ENCODE peak calls at places on chromosomes 6 and 20, in four cellular contexts. V, G, M and Y are unnamed samples.

GRCh38 chr6:3509326-3509725 is 52.5 kb upstream of the SLC22A23 start:
- DNase-seq in V (no peak), M (no peak), G (no peak), Y (no peak)

GRCh38 chr6:91412532-91412931 is 825.7 kb upstream of the MAP3K7 start:
- DNase-seq in G (no peak), M (no peak), V (no peak), Y (no peak)

GRCh38 chr6:137949686-137950390 is 82.8 kb downstream of the TNFAIP3 start:
- DNase-seq in V (no peak), G (no peak), M (no peak), Y (no peak)

GRCh38 chr6:83285917-83286316 is 92.8 kb downstream of the RWDD2A start:
- DNase-seq in M (no peak), G (no peak), V (no peak), Y (no peak)

GRCh38 chr6:148509789-148510581 is 167.3 kb downstream of the SASH1 start:
- DNase-seq in G (no peak), V (peak; percentile 40), M (peak; percentile 95), Y (peak; percentile 9)

GRCh38 chr20:12566596-12566995 is 442.2 kb upstream of the SPTLC3 start:
- DNase-seq in G (no peak), M (no peak), V (no peak), Y (no peak)

GRCh38 chr6:150236544-150236943 is 93.7 kb downstream of the PPP1R14C start:
- DNase-seq in M (no peak), G (no peak), V (no peak), Y (no peak)

GRCh38 chr20:31720486-31721407 is 1.9 kb downstream of the BCL2L1 start:
- DNase-seq in G (no peak), M (no peak), V (peak; percentile 55), Y (no peak)

GRCh38 chr6:16331328-16332174 is 93.2 kb downstream of the GMPR start:
- DNase-seq in V (peak; percentile 79), M (no peak), G (peak; percentile 76), Y (no peak)

GRCh38 chr6:105669232-105669631 is 266.4 kb upstream of the PREP start:
- DNase-seq in M (no peak), V (no peak), G (no peak), Y (no peak)

GRCh38 chr20:46118481-46119020 is 437 bp downstream of the CD40 start:
- DNase-seq in G (peak; percentile 50), V (no peak), M (no peak), Y (no peak)

GRCh38 chr20:58708246-58708931 is 15.8 kb downstream of the NPEPL1 start:
- DNase-seq in V (no peak), G (peak; percentile 42), M (no peak), Y (no peak)

GRCh38 chr20:36951977-36952738 is 650 bp upstream of the SAMHD1 start:
- DNase-seq in V (no peak), G (no peak), M (no peak), Y (no peak)

GRCh38 chr6:33672808-33673207 is 38.7 kb downstream of the UQCC2 start:
- DNase-seq in G (no peak), V (no peak), M (peak; percentile 78), Y (peak; percentile 61)

GRCh38 chr6:63434936-63435335 is 115.2 kb upstream of the LGSN start:
- DNase-seq in V (no peak), G (no peak), M (no peak), Y (no peak)

GRCh38 chr20:58880994-58881752 is 28.7 kb downstream of the GNAS start:
- DNase-seq in M (no peak), G (no peak), V (no peak), Y (no peak)

GRCh38 chr6:10451828-10452509 is 37.1 kb upstream of the TFAP2A start:
- DNase-seq in M (peak; percentile 34), V (no peak), G (no peak), Y (peak; percentile 93)

DNA sequence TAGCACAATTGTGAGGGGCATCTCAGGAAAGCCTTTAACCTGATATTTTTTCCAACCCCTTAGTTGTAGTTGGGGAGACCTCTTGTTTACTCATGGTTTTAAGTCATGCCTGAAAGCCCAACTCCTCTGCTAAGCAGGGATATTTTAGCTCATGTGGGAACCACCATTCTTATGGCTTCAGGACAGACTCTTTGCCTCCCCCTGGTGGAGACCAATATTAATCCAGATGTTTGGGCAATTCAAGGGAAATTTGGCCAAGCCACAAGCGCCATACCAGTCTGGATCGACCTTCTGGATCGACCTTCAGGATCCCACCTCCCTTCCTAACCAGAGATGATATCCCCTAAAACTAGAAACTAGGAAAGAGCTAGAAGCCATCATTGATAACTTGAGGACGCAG is 211.2 kb downstream of the C6orf118 start:
- DNase-seq in G (no peak), M (no peak), V (no peak), Y (no peak)
- TF ChIP-seq CTCF in G (no peak), M (no peak), V (no peak), Y (peak; percentile 40)

GRCh38 chr6:141607956-141608355 is 524.8 kb upstream of the GJE1 start:
- DNase-seq in M (no peak), V (no peak), G (no peak), Y (no peak)

GRCh38 chr6:141610741-141611140 is 522.0 kb upstream of the GJE1 start:
- DNase-seq in V (no peak), M (no peak), G (no peak), Y (no peak)
- TF ChIP-seq CTCF in V (peak; percentile 27), M (peak; percentile 12), G (no peak), Y (peak; percentile 52)

DNA sequence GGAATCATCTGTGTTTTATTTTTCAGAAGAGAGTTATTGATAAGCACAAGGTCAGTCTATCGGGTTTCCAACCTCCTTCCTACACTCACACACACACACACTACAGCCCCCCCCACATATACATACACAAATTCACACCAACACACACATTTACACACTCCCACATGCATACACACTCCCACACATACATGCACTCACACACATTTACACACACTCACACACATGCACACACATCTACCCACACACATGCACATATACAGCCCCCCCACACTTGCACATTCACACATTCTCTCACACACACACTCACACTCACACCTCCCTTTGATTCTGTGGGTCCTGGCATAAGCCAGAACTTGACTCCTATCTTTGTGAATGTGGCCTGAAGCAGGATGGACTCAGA is 34.5 kb upstream of the PAX1 start:
- DNase-seq in V (no peak), G (no peak), M (no peak), Y (no peak)
- TF ChIP-seq CTCF in V (no peak), G (no peak), M (no peak), Y (no peak)

GRCh38 chr6:87391334-87391733 is 16.4 kb upstream of the CFAP206 start:
- DNase-seq in V (peak; percentile 39), G (no peak), M (no peak), Y (peak; percentile 1)
- TF ChIP-seq CTCF in V (peak; percentile 47), G (no peak), M (peak; percentile 38), Y (peak; percentile 70)

DNA sequence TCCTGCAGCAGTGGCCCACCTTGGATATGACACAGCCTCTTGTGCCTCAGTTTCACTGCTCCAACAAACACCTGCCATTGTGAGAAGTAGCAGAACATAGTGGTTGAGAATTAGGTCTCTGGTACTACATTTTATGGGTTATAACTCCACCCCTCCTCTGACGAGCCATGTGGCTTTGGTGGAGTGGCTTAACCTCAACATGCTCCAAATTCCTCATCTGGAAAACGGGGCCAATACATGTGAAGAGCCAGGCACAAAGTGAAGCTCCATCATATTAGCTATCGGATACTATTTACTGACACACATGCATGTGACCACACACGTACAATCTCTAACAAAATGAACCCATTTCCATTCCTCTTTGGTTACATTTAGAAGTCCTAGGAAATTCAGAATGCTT is 8.4 kb upstream of the KIZ start:
- DNase-seq in V (no peak), M (no peak), G (no peak), Y (no peak)
- TF ChIP-seq CTCF in V (no peak), M (no peak), G (no peak), Y (no peak)